ENCODE peak calls at places on chromosome 21, in seven cellular contexts. X is HepG2, N is H1, H is GM12892, E is K562, Q is GM12878, J is SK-N-SH. I is an unnamed sample.

GRCh38 chr21:18449586-18449985 is 46.0 kb upstream of the TMPRSS15 start:
- DNase-seq in X (no peak), N (no peak), H (no peak), E (no peak), Q (no peak), J (no peak), I (no peak)

GRCh38 chr21:29267666-29268065 is 31.1 kb upstream of the BACH1 start:
- DNase-seq in X (no peak), N (no peak), H (no peak), E (no peak), Q (no peak), J (no peak), I (no peak)

GRCh38 chr21:30206551-30207251 is 9.2 kb downstream of the CLDN8 start:
- DNase-seq in X (no peak), N (no peak), H (no peak), E (no peak), Q (no peak), J (no peak), I (no peak)

GRCh38 chr21:46153259-46154154 is 1.9 kb downstream of the FTCD start:
- DNase-seq in X (peak), N (peak), H (peak), E (peak), Q (no peak), J (peak), I (peak)

GRCh38 chr21:31730687-31731111 is 1.2 kb downstream of the SCAF4 start:
- DNase-seq in X (peak), N (peak), H (no peak), E (peak), Q (no peak), J (no peak), I (no peak)

GRCh38 chr21:46390603-46391545 is 66.9 kb downstream of the PCNT start:
- DNase-seq in X (no peak), N (no peak), H (no peak), E (no peak), Q (no peak), J (no peak), I (no peak)

GRCh38 chr21:31644648-31645047 is 14.8 kb upstream of the SOD1 start:
- DNase-seq in X (no peak), N (no peak), H (no peak), E (no peak), Q (no peak), J (no peak), I (no peak)

GRCh38 chr21:16587141-16587570 is 857.4 kb downstream of the USP25 start:
- DNase-seq in X (peak), N (no peak), H (no peak), E (no peak), Q (no peak), J (peak), I (no peak)

GRCh38 chr21:45573452-45574035 is 31.3 kb upstream of the SLC19A1 start:
- DNase-seq in X (no peak), N (no peak), H (no peak), E (no peak), Q (no peak), J (peak), I (no peak)

GRCh38 chr21:38908537-38908936 is 102.8 kb downstream of the ETS2 start:
- DNase-seq in X (no peak), N (no peak), H (no peak), E (no peak), Q (no peak), J (no peak), I (no peak)

GRCh38 chr21:25912402-25912746 is 177.6 kb downstream of the GABPA start:
- DNase-seq in X (no peak), N (no peak), H (no peak), E (no peak), Q (no peak), J (no peak), I (no peak)

GRCh38 chr21:45607021-45607921 is 36.3 kb upstream of the PCBP3 start:
- DNase-seq in X (no peak), N (no peak), H (no peak), E (no peak), Q (no peak), J (peak), I (no peak)

GRCh38 chr21:16370176-16370575 is 640.4 kb downstream of the USP25 start:
- DNase-seq in X (no peak), N (no peak), H (no peak), E (no peak), Q (no peak), J (no peak), I (no peak)

GRCh38 chr21:18529253-18529652 is 125.7 kb upstream of the TMPRSS15 start:
- DNase-seq in X (no peak), N (no peak), H (no peak), E (no peak), Q (no peak), J (no peak), I (no peak)

GRCh38 chr21:26769613-26770188 is 75.5 kb downstream of the ADAMTS1 start:
- DNase-seq in X (no peak), N (no peak), H (no peak), E (no peak), Q (no peak), J (peak), I (no peak)

GRCh38 chr21:31162827-31163226 is 124.6 kb upstream of the KRTAP19-8 start:
- DNase-seq in X (no peak), N (no peak), H (no peak), E (no peak), Q (no peak), J (peak), I (no peak)

GRCh38 chr21:39105341-39105765 is 77.9 kb downstream of the PSMG1 start:
- DNase-seq in X (peak), N (no peak), H (no peak), E (no peak), Q (no peak), J (no peak), I (no peak)

GRCh38 chr21:45517249-45518065 is 24.8 kb downstream of the SLC19A1 start:
- DNase-seq in X (no peak), N (no peak), H (no peak), E (no peak), Q (peak), J (no peak), I (no peak)

GRCh38 chr21:39082656-39083376 is 100.4 kb downstream of the PSMG1 start:
- DNase-seq in X (peak), N (no peak), H (no peak), E (peak), Q (no peak), J (no peak), I (no peak)

GRCh38 chr21:28106370-28106890 is 886.2 kb downstream of the LTN1 start:
- DNase-seq in X (no peak), N (no peak), H (no peak), E (no peak), Q (no peak), J (no peak), I (no peak)

GRCh38 chr21:31351438-31351837 is 7.4 kb upstream of the TIAM1 start:
- DNase-seq in X (no peak), N (no peak), H (no peak), E (no peak), Q (no peak), J (no peak), I (no peak)

GRCh38 chr21:39610705-39611104 is 2.0 kb upstream of the B3GALT5 start:
- DNase-seq in X (peak), N (peak), H (no peak), E (no peak), Q (no peak), J (no peak), I (no peak)

GRCh38 chr21:46065215-46065992 is 32.5 kb upstream of the COL6A2 start:
- DNase-seq in X (no peak), N (no peak), H (no peak), E (no peak), Q (no peak), J (no peak), I (no peak)

GRCh38 chr21:45995686-45996179 is 14.2 kb downstream of the COL6A1 start:
- DNase-seq in X (no peak), N (no peak), H (peak), E (no peak), Q (no peak), J (no peak), I (no peak)

GRCh38 chr21:16583567-16583966 is 853.8 kb downstream of the USP25 start:
- DNase-seq in X (no peak), N (no peak), H (no peak), E (no peak), Q (no peak), J (no peak), I (no peak)

GRCh38 chr21:25513810-25514209 is 93.5 kb downstream of the MRPL39 start:
- DNase-seq in X (no peak), N (no peak), H (no peak), E (no peak), Q (no peak), J (no peak), I (no peak)

GRCh38 chr21:18443686-18444085 is 40.1 kb upstream of the TMPRSS15 start:
- DNase-seq in X (no peak), N (no peak), H (no peak), E (no peak), Q (no peak), J (no peak), I (no peak)

GRCh38 chr21:26659181-26659580 is 86.1 kb upstream of the CYYR1 start:
- DNase-seq in X (no peak), N (no peak), H (no peak), E (no peak), Q (no peak), J (no peak), I (no peak)

DNA sequence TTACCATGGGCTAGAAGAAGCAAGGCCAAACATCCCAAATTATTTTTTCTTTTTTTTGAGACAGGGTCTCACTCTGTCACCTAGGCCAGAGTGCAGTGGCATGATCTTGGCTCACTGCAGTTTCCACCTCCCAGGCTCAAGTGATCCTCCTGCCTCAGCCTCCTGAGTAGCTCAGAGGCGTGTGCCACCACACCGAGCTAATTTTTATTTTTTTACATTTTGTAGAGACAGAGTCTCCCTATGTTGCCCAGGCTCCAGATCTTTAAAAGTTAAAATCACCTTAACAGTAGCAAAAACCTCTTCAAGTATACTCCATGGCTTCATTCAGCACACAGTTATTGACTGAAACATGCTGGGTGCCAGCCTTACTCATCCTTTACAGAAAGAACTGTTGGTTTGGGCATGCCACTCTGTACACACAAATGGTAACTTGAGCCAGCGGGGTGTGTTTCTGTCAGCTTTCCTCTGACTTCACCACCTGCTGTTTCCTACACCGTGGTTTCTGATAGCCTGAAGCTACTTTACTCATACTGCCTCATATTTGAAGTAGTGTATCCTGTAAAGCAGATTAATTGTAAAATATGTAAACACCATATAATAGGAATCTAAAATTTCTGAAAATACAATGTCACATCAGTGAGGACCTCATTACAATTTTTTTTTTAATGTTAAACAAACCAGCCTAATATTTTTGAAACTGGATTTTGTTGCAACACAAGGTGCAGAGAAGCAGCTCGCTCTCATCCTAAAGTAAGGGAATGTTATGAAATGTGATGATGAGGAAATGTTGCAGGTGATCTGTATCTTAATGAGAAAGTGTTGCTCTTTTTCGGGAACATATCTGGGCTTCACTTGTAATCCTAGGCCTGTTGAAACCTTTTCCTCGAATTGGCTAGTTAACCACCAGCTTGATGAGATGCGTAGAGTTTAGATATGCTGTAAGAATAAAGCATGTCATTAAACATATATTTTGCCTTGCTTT is 113.9 kb downstream of the ATP5PO start:
- DNase-seq in X (peak), N (no peak), H (no peak), E (no peak), Q (no peak), J (no peak), I (no peak)
- TF ChIP-seq TAF1 in X (no peak), N (no peak), H (no peak), E (no peak), Q (no peak), J (no peak), I (no peak)

GRCh38 chr21:34987673-34988072 is 61.4 kb downstream of the RUNX1 start:
- DNase-seq in X (no peak), N (no peak), H (no peak), E (no peak), Q (no peak), J (no peak), I (no peak)

GRCh38 chr21:34984356-34984755 is 64.7 kb downstream of the RUNX1 start:
- DNase-seq in X (no peak), N (no peak), H (no peak), E (no peak), Q (no peak), J (no peak), I (no peak)

GRCh38 chr21:34988625-34989024 is 60.5 kb downstream of the RUNX1 start:
- DNase-seq in X (no peak), N (no peak), H (no peak), E (no peak), Q (no peak), J (no peak), I (no peak)

GRCh38 chr21:34988139-34988538 is 61.0 kb downstream of the RUNX1 start:
- DNase-seq in X (no peak), N (no peak), H (no peak), E (no peak), Q (no peak), J (no peak), I (no peak)

DNA sequence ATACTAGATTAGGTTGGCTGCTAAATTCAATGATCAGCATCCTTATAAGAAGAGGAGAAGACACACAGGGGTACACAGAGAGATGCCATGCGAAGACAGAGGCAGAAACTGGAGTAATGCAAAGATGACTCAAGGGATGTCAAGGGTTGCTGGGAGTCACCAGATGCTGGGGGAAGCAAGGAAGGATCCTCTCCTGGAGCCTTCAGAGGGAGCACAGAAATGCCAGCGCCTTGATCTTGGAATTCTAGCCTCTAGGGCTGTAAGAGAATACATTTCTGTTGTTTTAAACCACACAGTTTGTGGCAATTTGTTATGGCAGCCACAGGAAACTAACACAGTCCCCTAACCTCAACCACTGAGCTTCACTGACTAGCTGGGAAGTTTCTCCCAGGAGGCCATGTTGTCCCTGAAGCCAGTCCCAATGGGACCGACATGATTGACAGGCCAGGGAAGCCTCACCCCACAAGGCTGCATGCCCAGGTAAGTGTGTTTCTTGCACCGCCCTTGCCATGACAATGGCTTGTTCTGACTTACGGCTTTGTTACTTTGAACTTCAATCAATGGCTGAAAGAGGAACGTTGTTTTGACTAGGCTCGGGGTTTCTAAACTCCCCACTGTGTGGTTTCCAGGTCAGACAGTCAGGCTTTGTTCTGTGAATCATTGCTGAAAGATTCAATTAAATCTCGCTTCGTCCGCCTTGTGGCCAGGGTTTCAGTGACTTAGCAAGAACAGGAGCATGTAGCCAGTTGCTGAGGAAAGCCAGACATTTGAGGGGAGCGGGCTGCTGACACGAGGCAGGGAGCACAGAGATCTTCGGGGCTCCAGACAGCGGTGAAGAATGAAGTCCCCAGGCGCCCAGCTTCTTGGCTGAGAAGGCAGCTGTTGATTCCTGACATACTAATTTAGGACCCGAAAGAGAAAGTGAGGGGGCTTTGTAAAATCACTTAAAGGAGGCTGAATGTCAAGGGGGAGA is 62.3 kb downstream of the RUNX1 start:
- DNase-seq in X (peak), N (no peak), H (no peak), E (no peak), Q (peak), J (no peak), I (peak)
- TF ChIP-seq TAF1 in X (no peak), N (no peak), H (peak), E (no peak), Q (no peak), J (no peak), I (no peak)

GRCh38 chr21:44263221-44263671 is 1.5 kb upstream of the DNMT3L start:
- DNase-seq in X (no peak), N (no peak), H (no peak), E (no peak), Q (no peak), J (no peak), I (no peak)
- TF ChIP-seq TAF1 in X (no peak), N (no peak), H (no peak), E (no peak), Q (no peak), J (no peak), I (no peak)

DNA sequence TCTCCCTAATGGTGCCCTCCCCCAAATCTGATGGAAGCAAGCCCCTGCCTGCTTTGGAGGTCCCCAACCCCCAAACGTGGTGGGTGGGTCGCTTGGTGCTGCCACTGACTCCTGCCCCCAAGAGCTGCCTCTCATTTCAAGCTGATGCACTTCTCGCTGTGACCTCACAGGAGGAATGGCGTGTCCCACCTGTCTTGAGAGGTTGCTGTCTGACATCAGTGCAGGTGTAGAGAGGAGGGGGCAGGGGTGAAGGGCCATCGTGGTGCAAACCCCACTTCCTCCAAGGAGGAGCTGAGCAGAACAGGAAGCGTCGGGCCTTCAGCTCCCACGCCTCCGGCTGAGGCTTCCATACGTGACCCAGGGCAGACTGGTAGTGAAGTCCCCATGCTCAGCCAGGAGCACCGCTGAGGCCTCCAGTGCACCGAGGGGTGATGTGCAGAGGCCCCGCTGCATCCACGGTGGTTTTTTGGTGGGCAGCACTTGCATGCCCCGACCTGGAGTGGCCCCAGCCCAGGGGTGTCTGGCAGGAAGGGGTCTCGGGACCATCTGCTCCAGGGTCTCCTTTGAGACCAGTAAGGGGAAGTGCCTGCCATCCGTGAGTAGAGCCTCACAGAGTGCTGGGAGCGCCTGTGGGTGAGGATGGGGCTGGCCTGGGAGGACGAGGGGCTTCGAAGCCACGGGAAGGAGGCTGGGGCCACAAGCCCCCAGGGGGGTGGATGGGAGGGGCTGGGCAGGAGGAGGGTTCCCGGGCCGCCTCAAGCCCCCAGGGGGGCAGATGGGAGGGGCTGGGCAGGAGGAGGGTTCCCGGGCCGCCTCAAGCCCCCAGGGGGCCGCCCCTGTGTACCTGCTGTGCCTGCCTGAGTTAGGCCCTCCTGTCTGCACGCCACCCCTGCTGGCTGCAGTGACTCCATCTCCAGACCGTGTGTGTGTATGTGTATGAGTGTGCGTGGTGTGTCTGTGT is 39.8 kb downstream of the WDR4 start:
- DNase-seq in X (no peak), N (peak), H (no peak), E (no peak), Q (no peak), J (peak), I (no peak)
- TF ChIP-seq TAF1 in X (no peak), N (no peak), H (no peak), E (no peak), Q (no peak), J (no peak), I (no peak)

GRCh38 chr21:33259995-33260394 is 6.2 kb upstream of the IL10RB start:
- DNase-seq in X (peak), N (no peak), H (no peak), E (no peak), Q (no peak), J (no peak), I (no peak)
- TF ChIP-seq TAF1 in X (no peak), N (no peak), H (no peak), E (no peak), Q (no peak), J (no peak), I (no peak)

GRCh38 chr21:14755086-14755485 is 209.0 kb upstream of the SAMSN1 start:
- DNase-seq in X (no peak), N (no peak), H (no peak), E (no peak), Q (no peak), J (no peak), I (no peak)
- TF ChIP-seq TAF1 in X (no peak), N (no peak), H (no peak), E (no peak), Q (no peak), J (no peak), I (no peak)

DNA sequence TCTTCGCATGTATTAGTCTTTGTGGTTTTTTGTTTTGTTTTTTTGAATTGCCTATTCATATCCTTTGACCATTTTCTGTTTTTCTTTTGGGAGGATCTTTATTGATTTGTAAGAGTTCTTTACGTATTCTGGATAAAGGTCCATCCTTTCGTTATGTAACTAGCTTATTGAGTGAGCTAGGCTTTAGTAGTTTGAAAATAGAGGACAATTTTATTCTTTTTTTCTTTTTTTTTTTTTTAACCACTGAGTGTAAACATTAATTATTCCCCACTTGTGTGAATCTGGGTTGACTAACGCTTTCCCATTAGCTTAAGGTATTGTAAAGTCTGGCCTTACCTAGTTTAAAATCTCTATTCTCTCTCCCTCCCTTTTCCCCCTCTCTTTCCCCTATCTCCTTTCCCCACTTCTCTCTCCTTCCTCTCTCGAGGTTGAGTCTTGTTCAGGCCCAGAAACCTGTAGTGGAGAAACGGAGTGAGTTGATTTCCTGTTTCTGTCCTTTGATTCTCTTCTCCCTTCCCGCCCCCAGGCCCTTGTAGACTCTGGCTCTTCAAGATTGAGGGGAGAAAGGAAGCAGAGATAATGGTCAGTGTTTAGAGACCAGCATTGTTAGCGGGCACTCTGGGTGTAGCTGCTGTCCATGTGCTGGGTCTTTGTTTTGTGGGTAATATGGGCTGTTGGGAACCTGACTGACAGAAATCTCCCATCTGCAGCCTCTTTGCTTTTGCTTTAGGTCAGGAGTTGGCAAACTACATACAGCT is 1.5 kb downstream of the MORC3 start:
- DNase-seq in X (no peak), N (no peak), H (no peak), E (peak), Q (no peak), J (peak), I (no peak)
- TF ChIP-seq TAF1 in X (no peak), N (peak), H (no peak), E (peak), Q (no peak), J (no peak), I (no peak)

GRCh38 chr21:41317458-41317857 is 857 bp downstream of the FAM3B start:
- DNase-seq in X (no peak), N (no peak), H (no peak), E (no peak), Q (no peak), J (no peak), I (no peak)
- TF ChIP-seq TAF1 in X (no peak), N (no peak), H (no peak), E (no peak), Q (no peak), J (no peak), I (no peak)